ENCODE peak calls at places on chromosomes 12 and 14, in ten cellular contexts. T, B, R, Q, V, H, S, L, K and D are unnamed samples.
A peak's percentile ranks its signal among the peaks of the same experiment; 100 is the strongest.

GRCh38 chr12:59100585-59100984 is 180.3 kb upstream of the LRIG3 start:
- DNase-seq in T (no peak), B (no peak), R (no peak), Q (no peak), V (no peak), H (no peak), S (no peak), L (no peak), K (no peak), D (no peak)

GRCh38 chr12:127277882-127278281 is 989.1 kb upstream of the TMEM132C start:
- DNase-seq in T (no peak), B (no peak), R (no peak), Q (no peak), V (no peak), H (no peak), S (no peak), L (no peak), K (no peak), D (no peak)

GRCh38 chr12:95511962-95512361 is 38.0 kb downstream of the METAP2 start:
- DNase-seq in T (no peak), B (no peak), R (no peak), Q (no peak), V (no peak), H (no peak), S (no peak), L (no peak), K (no peak), D (no peak)

GRCh38 chr14:22505751-22506710 is 83.0 kb downstream of the DAD1 start:
- DNase-seq in T (no peak), B (no peak), R (no peak), Q (no peak), V (no peak), H (no peak), S (no peak), L (no peak), K (no peak), D (no peak)

GRCh38 chr14:77529213-77529612 is 30.6 kb upstream of the ISM2 start:
- DNase-seq in T (no peak), B (no peak), R (no peak), Q (peak; percentile 52), V (no peak), H (no peak), S (no peak), L (no peak), K (no peak), D (no peak)

GRCh38 chr14:74945852-74946658 is 9.3 kb downstream of the PGF start:
- DNase-seq in T (peak; percentile 78), B (peak; percentile 79), R (peak; percentile 76), Q (peak; percentile 67), V (peak; percentile 86), H (peak; percentile 77), S (no peak), L (peak; percentile 76), K (no peak), D (peak; percentile 87)

GRCh38 chr12:61920230-61920629 is 340.0 kb upstream of the USP15 start:
- DNase-seq in T (no peak), B (no peak), R (no peak), Q (no peak), V (no peak), H (no peak), S (no peak), L (no peak), K (no peak), D (no peak)

GRCh38 chr12:46154221-46154975 is 114.4 kb downstream of the SLC38A1 start:
- DNase-seq in T (no peak), B (no peak), R (peak; percentile 17), Q (peak; percentile 37), V (no peak), H (no peak), S (no peak), L (peak; percentile 45), K (no peak), D (no peak)

GRCh38 chr12:64724201-64724745 is 34.9 kb downstream of the GNS start:
- DNase-seq in T (no peak), B (no peak), R (peak; percentile 38), Q (no peak), V (no peak), H (no peak), S (no peak), L (no peak), K (no peak), D (no peak)

GRCh38 chr14:52950898-52951729 is at the start of gene FERMT2:
- DNase-seq in T (peak; percentile 88), B (peak; percentile 92), R (peak; percentile 88), Q (peak; percentile 91), V (peak; percentile 97), H (peak; percentile 87), S (no peak), L (peak; percentile 95), K (no peak), D (peak; percentile 66)

GRCh38 chr12:77151030-77151429 is 85.7 kb upstream of the E2F7 start:
- DNase-seq in T (no peak), B (no peak), R (no peak), Q (no peak), V (no peak), H (no peak), S (no peak), L (no peak), K (no peak), D (no peak)

GRCh38 chr14:31395572-31396205 is 24.7 kb downstream of the HEATR5A start:
- DNase-seq in T (no peak), B (no peak), R (peak; percentile 26), Q (no peak), V (no peak), H (no peak), S (no peak), L (no peak), K (no peak), D (peak; percentile 27)

GRCh38 chr12:50927356-50927755 is 25.0 kb upstream of the HIGD1C start:
- DNase-seq in T (no peak), B (no peak), R (no peak), Q (no peak), V (no peak), H (no peak), S (no peak), L (no peak), K (no peak), D (no peak)

GRCh38 chr12:50926415-50926814 is 25.9 kb upstream of the HIGD1C start:
- DNase-seq in T (no peak), B (no peak), R (no peak), Q (no peak), V (no peak), H (no peak), S (no peak), L (no peak), K (no peak), D (no peak)

GRCh38 chr12:50927766-50928224 is 24.5 kb upstream of the HIGD1C start:
- DNase-seq in T (no peak), B (no peak), R (no peak), Q (no peak), V (no peak), H (no peak), S (no peak), L (no peak), K (no peak), D (no peak)

GRCh38 chr12:50929831-50930230 is 22.5 kb upstream of the HIGD1C start:
- DNase-seq in T (no peak), B (no peak), R (no peak), Q (no peak), V (no peak), H (no peak), S (no peak), L (no peak), K (no peak), D (no peak)

GRCh38 chr12:50928392-50928791 is 24.0 kb upstream of the HIGD1C start:
- DNase-seq in T (no peak), B (no peak), R (peak; percentile 21), Q (peak; percentile 13), V (no peak), H (no peak), S (no peak), L (no peak), K (no peak), D (no peak)
- H3K4me3 ChIP-seq in T (no peak overlapping the region), B (peak overlapping the region; percentile 88), R (peak overlapping the region; percentile 72), Q (peak overlapping the region; percentile 92), V (no peak overlapping the region), H (no peak overlapping the region), S (no peak overlapping the region), L (peak overlapping the region; percentile 84), K (peak overlapping the region; percentile 86), D (peak overlapping the region; percentile 56)

DNA sequence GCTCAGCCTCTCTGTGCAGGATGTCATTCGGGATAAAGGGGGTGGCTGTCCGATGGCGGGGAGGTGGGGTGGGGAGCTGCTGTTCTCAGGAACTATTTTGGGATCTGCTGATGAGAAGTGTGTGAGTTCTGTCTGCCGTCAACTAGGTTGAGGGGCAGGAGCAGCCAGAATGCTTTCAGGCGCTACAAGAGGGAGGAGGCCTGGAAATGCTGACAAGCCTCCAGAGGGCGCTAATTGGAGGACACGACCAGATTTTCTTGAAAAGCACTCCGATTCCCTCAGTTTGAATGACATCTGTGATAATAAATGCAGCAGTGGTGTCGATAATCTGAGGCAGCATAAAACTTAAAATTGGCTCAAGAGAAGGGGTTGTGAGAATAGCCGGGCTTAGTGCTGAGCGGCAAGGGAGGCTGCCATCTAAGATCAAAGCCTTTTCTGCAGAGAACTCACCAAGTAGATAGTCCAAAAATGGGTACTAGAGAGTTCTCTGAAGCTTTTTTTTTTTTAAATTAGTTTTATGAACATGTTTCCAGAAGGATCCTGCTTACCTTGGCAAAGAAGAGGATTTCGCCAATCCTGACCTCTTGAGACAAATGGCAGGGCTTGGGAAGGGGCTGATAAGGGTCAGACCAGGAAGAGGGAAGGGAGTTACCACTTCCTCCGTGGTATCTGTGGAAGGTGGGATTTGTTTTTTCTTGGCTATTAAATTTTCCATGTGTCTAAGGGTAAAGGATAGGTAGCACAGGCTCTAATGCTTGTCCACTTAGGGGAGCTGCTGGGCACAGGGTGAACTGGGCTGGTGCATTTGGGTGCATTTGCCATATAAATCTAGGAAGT is 94.4 kb downstream of the CRACR2A start:
- DNase-seq in T (peak; percentile 27), B (no peak), R (peak; percentile 46), Q (peak; percentile 37), V (peak; percentile 76), H (no peak), S (no peak), L (peak; percentile 54), K (no peak), D (peak; percentile 57)
- TF ChIP-seq CTCF in T (peak; percentile 54), B (peak; percentile 64), R (peak; percentile 62), Q (peak; percentile 33), V (peak; percentile 75), H (no peak), S (peak; percentile 69), L (peak; percentile 55), K (no peak), D (no peak)

DNA sequence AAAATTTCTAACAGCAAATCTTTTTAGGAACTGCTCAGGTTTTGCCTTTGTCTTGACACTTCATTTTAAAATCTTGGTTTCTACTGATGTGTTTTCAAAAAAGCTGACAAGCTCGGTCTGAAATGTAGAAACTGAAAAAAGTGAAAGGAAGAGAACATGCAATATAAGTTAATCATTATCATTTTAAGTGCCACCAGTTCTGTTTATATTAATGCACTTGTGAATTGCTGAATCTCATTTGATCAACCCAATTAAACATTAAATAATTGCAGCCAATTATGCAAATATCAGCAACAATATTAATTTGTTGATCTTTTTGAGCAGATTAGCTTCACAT is 133.8 kb downstream of the BCAT1 start:
- DNase-seq in T (no peak), B (no peak), R (no peak), Q (no peak), V (no peak), H (no peak), S (no peak), L (no peak), K (no peak), D (no peak)
- H3K4me3 ChIP-seq in T (no peak overlapping the region), B (no peak overlapping the region), R (no peak overlapping the region), Q (no peak overlapping the region), V (no peak overlapping the region), H (no peak overlapping the region), S (peak overlapping the region; percentile 1), L (no peak overlapping the region), K (no peak overlapping the region), D (no peak overlapping the region)

GRCh38 chr12:6494351-6494743 is 445 bp downstream of the NCAPD2 start:
- DNase-seq in T (no peak), B (no peak), R (no peak), Q (no peak), V (no peak), H (no peak), S (peak; percentile 8), L (no peak), K (no peak), D (no peak)
- TF ChIP-seq CTCF in T (no peak), B (no peak), R (peak; percentile 29), Q (no peak), V (no peak), H (no peak), S (peak; percentile 24), L (peak; percentile 4), K (no peak), D (no peak)